ENCODE peak calls at places on chromosomes 1 and 21, in five cellular contexts. L is hepatocyte, E is foreskin fibroblast, J is fibroblast of the aortic adventitia, A is AG04449. Q is an unnamed sample.

GRCh38 chr1:107830546-107830945 is 134.4 kb downstream of the VAV3 start:
- DNase-seq in L (no peak), A (no peak), J (no peak), E (no peak), Q (no peak)

GRCh38 chr1:246155923-246156322 is 351.2 kb downstream of the SMYD3 start:
- DNase-seq in L (no peak), J (peak; percentile 22), E (peak; percentile 74), A (no peak), Q (peak; percentile 3)

GRCh38 chr1:90391116-90391515 is 326.0 kb downstream of the BARHL2 start:
- DNase-seq in A (no peak), J (peak; percentile 43), L (no peak), E (peak; percentile 4), Q (no peak)

GRCh38 chr1:52032785-52033131 is 852 bp downstream of the KTI12 start:
- DNase-seq in L (peak; percentile 56), A (no peak), E (peak; percentile 80), J (peak; percentile 62), Q (no peak)

GRCh38 chr1:35264861-35265260 is 3.6 kb upstream of the ZMYM4 start:
- DNase-seq in E (peak; percentile 77), L (no peak), J (peak; percentile 85), A (no peak), Q (no peak)

GRCh38 chr1:58888776-58889341 is 105.0 kb upstream of the JUN start:
- DNase-seq in L (no peak), A (no peak), E (peak; percentile 45), J (no peak), Q (no peak)

GRCh38 chr21:42413500-42413899 is 9.8 kb downstream of the UBASH3A start:
- DNase-seq in A (no peak), J (no peak), L (no peak), E (no peak), Q (no peak)

GRCh38 chr1:41333146-41333784 is 28.0 kb upstream of the FOXO6 start:
- DNase-seq in L (no peak), A (no peak), J (peak; percentile 53), E (no peak), Q (no peak)

GRCh38 chr1:42734201-42735035 is 5.6 kb downstream of the CLDN19 start:
- DNase-seq in L (peak; percentile 46), E (no peak), A (no peak), J (no peak), Q (no peak)

GRCh38 chr1:48182441-48182840 is 40.1 kb upstream of the SLC5A9 start:
- DNase-seq in E (no peak), L (no peak), J (no peak), A (no peak), Q (no peak)

GRCh38 chr1:15158506-15159165 is 5.1 kb downstream of the TMEM51 start:
- DNase-seq in A (peak; percentile 44), L (peak; percentile 70), E (peak; percentile 36), J (peak; percentile 44), Q (no peak)

GRCh38 chr1:11042065-11042464 is 5.0 kb downstream of the MASP2 start:
- DNase-seq in J (no peak), E (no peak), A (no peak), L (no peak), Q (no peak)

GRCh38 chr1:208141793-208142192 is 102.4 kb downstream of the PLXNA2 start:
- DNase-seq in J (no peak), L (peak; percentile 69), A (no peak), E (no peak), Q (no peak)

GRCh38 chr21:17660449-17660848 is 47.7 kb upstream of the BTG3 start:
- DNase-seq in L (peak; percentile 17), J (peak; percentile 17), E (no peak), A (peak; percentile 2), Q (no peak)

GRCh38 chr1:32345289-32345827 is 9.3 kb upstream of the MARCKSL1 start:
- DNase-seq in L (no peak), A (no peak), E (peak; percentile 39), J (no peak), Q (no peak)

GRCh38 chr1:22826630-22827580 is 116.3 kb downstream of the EPHB2 start:
- DNase-seq in L (peak; percentile 73), A (no peak), J (peak; percentile 52), E (no peak), Q (no peak)

GRCh38 chr21:45543710-45544448 is 1.6 kb upstream of the SLC19A1 start:
- DNase-seq in L (no peak), A (no peak), E (no peak), J (no peak), Q (no peak)

GRCh38 chr1:212749924-212750535 is 41.5 kb downstream of the NSL1 start:
- DNase-seq in L (peak; percentile 73), A (no peak), J (peak; percentile 89), E (peak; percentile 83), Q (peak; percentile 48)

GRCh38 chr1:85328713-85329376 is 52.4 kb upstream of the BCL10 start:
- DNase-seq in J (peak; percentile 99), A (peak; percentile 95), E (peak; percentile 96), L (peak; percentile 62), Q (peak; percentile 94)

GRCh38 chr21:46068516-46069079 is 29.3 kb upstream of the COL6A2 start:
- DNase-seq in J (no peak), E (no peak), L (no peak), A (no peak), Q (no peak)

GRCh38 chr1:220300442-220301121 is 28.3 kb upstream of the RAB3GAP2 start:
- DNase-seq in E (peak; percentile 93), A (peak; percentile 77), L (peak; percentile 88), J (peak; percentile 95), Q (peak; percentile 67)

GRCh38 chr1:205632374-205633169 is 761 bp upstream of the ELK4 start:
- DNase-seq in J (no peak), L (no peak), A (no peak), E (no peak), Q (no peak)

GRCh38 chr1:88612299-88612698 is 71.8 kb upstream of the PKN2 start:
- DNase-seq in J (no peak), A (no peak), L (peak; percentile 19), E (no peak), Q (no peak)

GRCh38 chr1:22570140-22570909 is 7.0 kb downstream of the EPHA8 start:
- DNase-seq in J (no peak), E (no peak), A (no peak), L (no peak), Q (no peak)

GRCh38 chr1:152960452-152961044 is 9.9 kb upstream of the SPRR4 start:
- DNase-seq in A (no peak), E (no peak), J (no peak), L (no peak), Q (no peak)

GRCh38 chr1:167849656-167850055 is 64.3 kb downstream of the ADCY10 start:
- DNase-seq in L (no peak), A (no peak), E (no peak), J (no peak), Q (no peak)

DNA sequence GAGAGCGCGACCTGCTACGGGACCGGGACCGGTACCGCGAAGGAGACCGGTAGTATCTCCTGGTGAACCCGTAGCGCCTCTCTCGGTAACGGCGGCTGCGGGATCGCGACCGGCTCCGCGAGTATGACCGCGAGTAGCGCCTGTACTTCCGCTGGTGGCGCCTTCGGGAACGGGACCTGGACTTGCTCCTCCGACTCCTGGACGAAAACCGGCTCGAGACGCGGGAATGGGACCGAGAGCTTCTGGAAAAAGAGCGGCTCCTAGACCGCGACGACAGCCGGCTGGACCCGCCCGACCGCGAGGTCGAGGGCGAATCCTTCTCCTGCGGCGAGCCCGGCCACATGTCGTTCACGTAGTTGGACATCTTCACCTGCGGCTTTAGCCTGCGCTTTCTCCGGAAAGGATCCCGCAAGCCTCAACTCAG is 642 bp downstream of the RSRP1 start:
- DNase-seq in J (no peak), A (no peak), L (peak; percentile 26), E (peak; percentile 42), Q (no peak)
- TF ChIP-seq CTCF in J (peak; percentile 10), A (no peak), L (no peak), E (no peak), Q (no peak)

GRCh38 chr1:183670169-183670568 is 17.1 kb upstream of the APOBEC4 start:
- DNase-seq in E (no peak), J (no peak), A (no peak), L (no peak), Q (no peak)
- TF ChIP-seq CTCF in E (no peak), J (peak; percentile 26), A (no peak), L (no peak), Q (no peak)

GRCh38 chr1:242847390-242847993 is 323.0 kb upstream of the PLD5 start:
- DNase-seq in L (peak; percentile 47), J (peak; percentile 20), E (peak; percentile 15), A (no peak), Q (no peak)

GRCh38 chr1:242839101-242839500 is 314.6 kb upstream of the PLD5 start:
- DNase-seq in J (no peak), L (no peak), E (no peak), A (no peak), Q (no peak)

DNA sequence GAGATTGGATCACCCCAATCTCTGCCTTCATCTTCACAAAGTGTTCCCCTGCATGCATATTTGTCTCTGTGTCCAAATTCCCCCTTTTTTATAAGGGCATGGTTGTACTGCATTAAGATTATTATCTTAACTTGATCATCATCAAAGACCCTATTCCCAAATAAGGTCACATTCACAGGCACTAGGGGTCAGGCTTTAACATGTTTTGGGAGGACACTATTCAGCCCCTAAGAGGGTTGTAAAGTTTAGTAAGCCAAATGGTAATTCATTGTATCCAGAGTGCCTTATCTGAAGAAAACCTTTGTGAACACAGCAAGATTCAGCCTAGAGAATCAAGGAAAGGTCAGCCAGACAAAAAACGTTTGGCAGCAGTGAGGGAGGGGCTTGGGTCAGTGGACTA is 317.6 kb upstream of the PLD5 start:
- DNase-seq in L (no peak), A (no peak), J (no peak), E (no peak), Q (no peak)
- TF ChIP-seq CTCF in L (no peak), A (no peak), J (no peak), E (no peak), Q (no peak)

GRCh38 chr1:202161151-202162048 is 998 bp upstream of the PTPN7 start:
- DNase-seq in L (no peak), E (no peak), A (no peak), J (no peak), Q (no peak)

GRCh38 chr1:202162049-202162417 is 1.6 kb upstream of the PTPN7 start:
- DNase-seq in J (no peak), A (no peak), L (no peak), E (no peak), Q (no peak)

GRCh38 chr1:202158810-202159533 is 1.4 kb downstream of the PTPN7 start:
- DNase-seq in L (no peak), A (no peak), J (no peak), E (no peak), Q (no peak)

GRCh38 chr1:202159534-202160371 is 649 bp downstream of the PTPN7 start:
- DNase-seq in E (no peak), A (no peak), L (no peak), J (no peak), Q (no peak)

GRCh38 chr1:202160377-202160940 is at the start of gene PTPN7:
- DNase-seq in L (no peak), A (no peak), E (no peak), J (no peak), Q (no peak)
- TF ChIP-seq CTCF in L (no peak), A (peak; percentile 19), E (no peak), J (no peak), Q (no peak)